ENCODE peak calls at places on chromosomes 16 and 17, in four cellular contexts. Z is endodermal cell, X is A549, K is transverse colon. W is an unnamed sample.
A peak's percentile ranks its signal among the peaks of the same experiment; 100 is the strongest.

GRCh38 chr17:3802461-3803307 is 1.7 kb upstream of the ITGAE start:
- DNase-seq in Z (no peak), K (peak; percentile 45), X (no peak), W (peak; percentile 79)

GRCh38 chr17:8031950-8032349 is 6.9 kb upstream of the ALOX15B start:
- DNase-seq in Z (no peak), X (no peak), K (no peak), W (no peak)

GRCh38 chr17:38428643-38429371 is 543 bp downstream of the ARHGAP23 start:
- DNase-seq in X (peak; percentile 67), Z (peak; percentile 86), K (peak; percentile 50), W (no peak)

GRCh38 chr17:3944485-3945388 is 19.5 kb downstream of the ATP2A3 start:
- DNase-seq in Z (peak; percentile 98), X (no peak), K (peak; percentile 37), W (no peak)

GRCh38 chr16:10776280-10776679 is 32.6 kb downstream of the NUBP1 start:
- DNase-seq in X (no peak), K (no peak), Z (no peak), W (no peak)

GRCh38 chr17:81558941-81559806 is 7.0 kb upstream of the FAAP100 start:
- DNase-seq in X (peak; percentile 79), Z (peak; percentile 83), K (no peak), W (no peak)

GRCh38 chr17:32382526-32383223 is 32.7 kb downstream of the ZNF207 start:
- DNase-seq in Z (no peak), K (no peak), X (no peak), W (no peak)

GRCh38 chr16:31471875-31472558 is at the start of gene TGFB1I1:
- DNase-seq in X (peak; percentile 56), K (peak; percentile 68), Z (peak; percentile 83), W (no peak)

GRCh38 chr17:44775838-44776621 is 17.2 kb downstream of the ADAM11 start:
- DNase-seq in X (peak; percentile 73), K (no peak), Z (no peak), W (no peak)

GRCh38 chr16:70685938-70686375 is at the start of gene MTSS2:
- DNase-seq in X (peak; percentile 72), K (peak; percentile 77), Z (peak; percentile 93), W (peak; percentile 63)

GRCh38 chr17:16430650-16431049 is 15.3 kb downstream of the TRPV2 start:
- DNase-seq in K (no peak), X (no peak), Z (no peak), W (no peak)

GRCh38 chr16:8697965-8698364 is 23.5 kb downstream of the ABAT start:
- DNase-seq in X (no peak), K (no peak), Z (no peak), W (no peak)

GRCh38 chr16:50555269-50555875 is 7.2 kb downstream of the NKD1 start:
- DNase-seq in Z (no peak), X (no peak), K (no peak), W (no peak)

GRCh38 chr17:18361837-18362380 is 1.4 kb downstream of the SHMT1 start:
- DNase-seq in Z (no peak), K (no peak), X (no peak), W (no peak)

GRCh38 chr17:54177606-54178308 is 355.0 kb downstream of the KIF2B start:
- DNase-seq in X (no peak), Z (no peak), K (no peak), W (no peak)

DNA sequence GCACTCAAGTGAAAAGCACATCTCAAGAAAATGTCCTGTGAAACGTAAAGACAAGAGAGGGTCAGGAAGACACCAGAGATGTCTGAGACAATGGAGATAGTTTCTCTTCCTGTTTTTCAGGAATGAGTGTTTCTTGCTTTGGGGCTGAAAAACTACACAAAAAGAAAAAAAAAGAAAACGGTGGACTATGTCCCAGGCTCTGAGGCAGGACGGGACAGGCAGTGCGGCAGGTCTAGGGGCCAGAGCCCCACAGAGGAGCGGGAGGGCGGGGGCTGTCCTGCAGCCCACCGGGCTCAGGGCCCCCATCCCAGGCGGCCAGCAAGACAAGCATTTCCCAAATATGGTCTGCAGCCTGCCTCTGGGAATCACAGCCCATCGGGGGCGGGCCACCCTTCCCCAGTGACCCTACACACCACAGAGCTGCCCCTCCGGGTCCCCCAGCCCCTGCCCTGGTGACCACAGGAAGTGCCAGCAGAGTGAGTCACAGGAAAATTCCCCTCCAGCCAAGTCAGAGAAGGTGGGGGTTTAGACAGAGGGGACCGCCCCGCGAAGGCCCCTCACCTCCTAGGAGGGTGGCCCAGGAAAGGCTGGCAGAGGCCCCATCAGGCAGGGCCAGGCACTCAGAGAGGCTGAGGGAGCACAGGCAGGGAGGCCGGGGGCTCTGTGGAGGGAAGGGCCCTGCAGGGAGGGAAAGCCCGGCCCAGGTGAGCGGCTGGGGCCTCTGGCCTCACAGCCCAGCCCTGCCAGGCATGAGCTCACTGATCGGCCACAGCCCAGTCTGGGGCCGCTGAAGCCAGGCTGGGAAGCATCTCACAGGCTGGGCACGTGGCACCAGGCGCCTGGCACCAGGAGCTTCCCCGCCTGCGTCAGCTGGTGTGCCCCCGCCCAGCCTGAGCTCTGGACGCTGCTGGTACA is 6.3 kb downstream of the BCAR1 start:
- DNase-seq in K (peak; percentile 74), X (peak; percentile 67), Z (peak; percentile 95), W (peak; percentile 93)
- H3K4me3 ChIP-seq in K (no peak overlapping the region), X (no peak overlapping the region), Z (no peak overlapping the region), W (no peak overlapping the region)

GRCh38 chr16:67342616-67343015 is 16.0 kb downstream of the LRRC36 start:
- DNase-seq in X (no peak), Z (no peak), K (no peak), W (no peak)

GRCh38 chr16:67341250-67341649 is 14.6 kb downstream of the LRRC36 start:
- DNase-seq in K (no peak), Z (no peak), X (no peak), W (no peak)

GRCh38 chr16:67349172-67349571 is 22.6 kb downstream of the LRRC36 start:
- DNase-seq in K (no peak), X (no peak), Z (no peak), W (peak; percentile 3)

GRCh38 chr16:67345401-67345800 is 18.8 kb downstream of the LRRC36 start:
- DNase-seq in K (peak; percentile 14), Z (no peak), X (no peak), W (no peak)

GRCh38 chr16:67346328-67346727 is 19.7 kb downstream of the LRRC36 start:
- DNase-seq in Z (no peak), K (no peak), X (no peak), W (no peak)
- TF ChIP-seq CTCF in Z (no peak), K (no peak), X (no peak), W (no peak)

GRCh38 chr17:47650525-47651522 is 1.1 kb downstream of the KPNB1 start:
- DNase-seq in X (peak; percentile 94), K (peak; percentile 96), Z (peak; percentile 100), W (peak; percentile 84)
- H3K4me3 ChIP-seq in X (peak overlapping the region; percentile 51), K (peak overlapping the region; percentile 89), Z (peak overlapping the region; percentile 99), W (peak overlapping the region; percentile 71)

GRCh38 chr16:897200-897543 is 73.6 kb downstream of the LMF1 start:
- DNase-seq in X (no peak), K (no peak), Z (no peak), W (no peak)
- TF ChIP-seq CTCF in X (no peak), K (no peak), Z (peak; percentile 37), W (no peak)

DNA sequence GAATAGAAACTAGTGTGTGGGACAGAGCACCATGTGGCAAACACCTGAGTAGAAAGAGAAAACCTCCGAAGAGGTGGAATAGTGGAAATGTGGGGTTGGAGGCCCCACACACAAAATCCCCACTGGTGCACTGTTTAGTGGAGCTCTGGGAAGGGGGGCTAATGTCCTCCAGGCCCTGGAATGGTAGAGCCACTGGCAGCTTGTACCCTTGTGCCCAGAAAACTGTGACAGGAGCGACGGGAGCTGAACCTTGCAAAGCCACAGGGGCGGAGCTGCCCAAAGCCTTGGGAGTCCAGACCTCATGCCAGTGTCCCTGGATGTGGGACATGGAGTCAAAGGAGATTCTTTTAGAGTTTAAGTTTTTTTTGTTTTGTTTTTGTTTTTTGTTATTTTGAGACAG is 50.6 kb downstream of the RNF112 start:
- DNase-seq in Z (peak; percentile 66), X (no peak), K (no peak), W (no peak)
- H3K4me3 ChIP-seq in Z (no peak overlapping the region), X (no peak overlapping the region), K (no peak overlapping the region), W (no peak overlapping the region)